ENCODE peak calls at places on chromosomes 11 and 22, in eight cellular contexts. L, E, T, Q, A, R, B and F are unnamed samples.

GRCh38 chr11:94519478-94520084 is 7.3 kb downstream of the C11orf97 start:
- DNase-seq in L (peak), E (peak), T (no peak), Q (no peak), A (peak), R (no peak), B (peak), F (no peak)

GRCh38 chr11:10934293-10934850 is 76.5 kb upstream of the ZBED5 start:
- DNase-seq in L (no peak), E (peak), T (no peak), Q (no peak), A (no peak), R (no peak), B (no peak), F (no peak)

GRCh38 chr11:86369668-86370067 is 5.0 kb upstream of the CCDC81 start:
- DNase-seq in L (no peak), E (peak), T (no peak), Q (no peak), A (no peak), R (no peak), B (no peak), F (no peak)

GRCh38 chr11:35632301-35632700 is 14.0 kb downstream of the FJX1 start:
- DNase-seq in L (peak), E (peak), T (no peak), Q (no peak), A (peak), R (no peak), B (no peak), F (no peak)

GRCh38 chr11:134642206-134642605 is 230.2 kb upstream of the B3GAT1 start:
- DNase-seq in L (no peak), E (no peak), T (no peak), Q (no peak), A (no peak), R (no peak), B (no peak), F (no peak)

GRCh38 chr22:43331064-43331435 is 12.1 kb downstream of the SCUBE1 start:
- DNase-seq in L (no peak), E (no peak), T (no peak), Q (no peak), A (no peak), R (no peak), B (no peak), F (no peak)

GRCh38 chr11:63839508-63840355 is 822 bp downstream of the MARK2 start:
- DNase-seq in L (no peak), E (no peak), T (peak), Q (peak), A (peak), R (no peak), B (peak), F (peak)

GRCh38 chr22:50303848-50304527 is 3.5 kb downstream of the PLXNB2 start:
- DNase-seq in L (peak), E (peak), T (peak), Q (no peak), A (no peak), R (peak), B (peak), F (no peak)

GRCh38 chr22:35325209-35325608 is 25.5 kb downstream of the TOM1 start:
- DNase-seq in L (no peak), E (no peak), T (no peak), Q (no peak), A (no peak), R (no peak), B (no peak), F (no peak)

GRCh38 chr11:18384157-18384641 is 10.2 kb upstream of the LDHA start:
- DNase-seq in L (peak), E (peak), T (peak), Q (no peak), A (peak), R (peak), B (peak), F (no peak)

GRCh38 chr11:76588455-76589325 is 81.9 kb downstream of the LRRC32 start:
- DNase-seq in L (no peak), E (peak), T (peak), Q (no peak), A (peak), R (no peak), B (peak), F (peak)

GRCh38 chr11:120130176-120130980 is 7.5 kb downstream of the TRIM29 start:
- DNase-seq in L (no peak), E (no peak), T (no peak), Q (peak), A (no peak), R (peak), B (no peak), F (no peak)

GRCh38 chr22:38427465-38427864 is 27.5 kb downstream of the KCNJ4 start:
- DNase-seq in L (no peak), E (no peak), T (no peak), Q (no peak), A (no peak), R (no peak), B (no peak), F (no peak)

GRCh38 chr11:59142530-59143507 is at the start of gene FAM111A:
- DNase-seq in L (peak), E (peak), T (peak), Q (peak), A (peak), R (peak), B (peak), F (peak)
- TF ChIP-seq CTCF in L (no peak), E (peak), T (no peak), Q (no peak), A (peak), R (peak), B (no peak), F (no peak)

GRCh38 chr11:32870676-32871075 is 21.9 kb upstream of the QSER1 start:
- DNase-seq in L (no peak), E (peak), T (no peak), Q (peak), A (no peak), R (no peak), B (no peak), F (peak)
- TF ChIP-seq CTCF in L (peak), E (peak), T (no peak), Q (no peak), A (peak), R (no peak), B (no peak), F (peak)

GRCh38 chr22:46841528-46841927 is 79.1 kb downstream of the TBC1D22A start:
- DNase-seq in L (no peak), E (no peak), T (no peak), Q (no peak), A (no peak), R (no peak), B (no peak), F (no peak)

GRCh38 chr22:46845281-46846153 is 83.1 kb downstream of the TBC1D22A start:
- DNase-seq in L (peak), E (peak), T (no peak), Q (no peak), A (peak), R (no peak), B (no peak), F (no peak)

GRCh38 chr22:46843691-46844297 is 81.3 kb downstream of the TBC1D22A start:
- DNase-seq in L (no peak), E (peak), T (peak), Q (no peak), A (no peak), R (no peak), B (no peak), F (no peak)

GRCh38 chr22:46844606-46845210 is 82.3 kb downstream of the TBC1D22A start:
- DNase-seq in L (no peak), E (no peak), T (no peak), Q (no peak), A (no peak), R (no peak), B (no peak), F (no peak)

GRCh38 chr22:46842606-46843005 is 80.2 kb downstream of the TBC1D22A start:
- DNase-seq in L (no peak), E (peak), T (peak), Q (no peak), A (no peak), R (no peak), B (no peak), F (no peak)
- TF ChIP-seq CTCF in L (no peak), E (no peak), T (no peak), Q (no peak), A (no peak), R (no peak), B (no peak), F (no peak)

GRCh38 chr11:80595011-80595410 is 1154.2 kb upstream of the TENM4 start:
- DNase-seq in L (peak), E (peak), T (no peak), Q (no peak), A (peak), R (no peak), B (peak), F (no peak)
- TF ChIP-seq CTCF in L (no peak), E (no peak), T (no peak), Q (no peak), A (no peak), R (no peak), B (no peak), F (no peak)

GRCh38 chr22:23093090-23093788 is 22.9 kb downstream of the GNAZ start:
- DNase-seq in L (no peak), E (no peak), T (no peak), Q (no peak), A (no peak), R (no peak), B (no peak), F (no peak)

GRCh38 chr22:23092217-23092955 is 22.1 kb downstream of the GNAZ start:
- DNase-seq in L (no peak), E (no peak), T (no peak), Q (no peak), A (no peak), R (no peak), B (no peak), F (no peak)

GRCh38 chr22:23094260-23094659 is 23.9 kb downstream of the GNAZ start:
- DNase-seq in L (no peak), E (no peak), T (no peak), Q (no peak), A (no peak), R (no peak), B (no peak), F (no peak)

GRCh38 chr22:23095467-23096342 is 25.4 kb downstream of the GNAZ start:
- DNase-seq in L (no peak), E (no peak), T (no peak), Q (no peak), A (no peak), R (no peak), B (no peak), F (no peak)

GRCh38 chr22:23094695-23095466 is 24.6 kb downstream of the GNAZ start:
- DNase-seq in L (no peak), E (no peak), T (no peak), Q (no peak), A (no peak), R (no peak), B (no peak), F (no peak)
- TF ChIP-seq CTCF in L (no peak), E (no peak), T (no peak), Q (no peak), A (no peak), R (no peak), B (no peak), F (no peak)

GRCh38 chr22:40479887-40480538 is 109.6 kb downstream of the SGSM3 start:
- DNase-seq in L (peak), E (peak), T (no peak), Q (no peak), A (peak), R (no peak), B (no peak), F (no peak)

GRCh38 chr22:40477683-40478348 is 107.4 kb downstream of the SGSM3 start:
- DNase-seq in L (no peak), E (no peak), T (no peak), Q (no peak), A (no peak), R (no peak), B (no peak), F (no peak)

GRCh38 chr22:40480996-40481395 is 110.6 kb downstream of the SGSM3 start:
- DNase-seq in L (no peak), E (no peak), T (no peak), Q (no peak), A (no peak), R (no peak), B (no peak), F (peak)

GRCh38 chr22:40478456-40479125 is 108.2 kb downstream of the SGSM3 start:
- DNase-seq in L (no peak), E (no peak), T (no peak), Q (no peak), A (no peak), R (no peak), B (no peak), F (no peak)

DNA sequence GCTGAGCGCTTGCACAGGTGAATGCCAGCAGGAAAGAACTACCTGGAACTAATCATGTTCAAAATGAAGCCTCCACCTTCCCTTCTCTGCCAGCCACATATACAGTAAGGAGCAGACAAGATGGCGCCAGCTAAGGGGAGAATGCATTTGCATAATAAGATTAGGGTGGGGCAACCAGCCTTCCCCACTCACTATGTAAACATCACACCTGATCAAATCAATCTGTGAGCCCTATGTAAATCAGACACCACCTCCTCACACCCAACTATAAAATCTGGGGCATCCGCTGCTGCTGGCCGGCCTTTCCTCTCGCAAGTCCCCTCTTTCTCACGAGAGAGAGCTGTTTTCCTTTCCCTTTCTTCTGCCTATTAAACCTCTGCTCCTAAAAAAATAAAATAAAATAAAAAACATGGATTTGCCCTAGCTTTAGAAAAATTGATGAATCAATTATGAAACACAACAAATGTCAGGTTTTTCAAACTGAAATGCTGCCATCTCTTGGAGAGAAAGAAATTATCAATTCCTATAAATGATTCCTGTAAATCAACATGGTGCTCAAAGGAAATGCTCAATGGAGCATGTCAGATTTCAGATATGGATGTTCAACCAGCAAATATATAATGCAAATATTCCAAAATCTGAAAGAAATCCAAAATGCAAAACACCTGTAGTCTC is 108.9 kb downstream of the SGSM3 start:
- DNase-seq in L (no peak), E (no peak), T (no peak), Q (no peak), A (no peak), R (no peak), B (no peak), F (no peak)
- TF ChIP-seq CTCF in L (no peak), E (no peak), T (no peak), Q (no peak), A (no peak), R (no peak), B (no peak), F (no peak)

DNA sequence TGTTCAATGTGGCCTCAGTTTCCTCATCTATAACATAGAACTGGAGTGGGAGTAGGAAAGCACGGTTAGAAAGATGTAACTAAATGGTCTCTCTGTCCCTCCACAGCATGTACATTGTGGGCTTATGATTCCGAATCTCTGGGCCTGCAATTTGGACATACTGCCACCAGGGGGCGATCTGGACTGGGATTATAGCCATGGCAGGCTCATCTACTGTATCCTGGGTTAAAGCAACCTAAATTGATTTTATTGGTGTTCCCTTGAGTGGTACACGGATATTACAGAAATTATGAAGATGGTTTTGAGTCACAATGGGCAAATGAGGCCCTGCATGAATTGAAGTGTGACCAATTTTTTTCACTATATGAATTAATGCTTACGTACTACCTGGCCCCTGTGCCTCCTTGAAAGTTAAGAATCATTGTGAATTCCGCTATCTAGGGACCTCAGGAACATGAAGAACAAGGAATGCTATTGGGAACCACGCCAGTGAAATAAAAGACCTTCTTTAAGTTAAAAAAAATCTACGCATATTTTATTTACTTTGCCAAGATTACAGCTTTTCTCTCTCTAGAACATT is 32.9 kb downstream of the TST start:
- DNase-seq in L (peak), E (peak), T (no peak), Q (peak), A (peak), R (no peak), B (peak), F (peak)
- TF ChIP-seq CTCF in L (peak), E (peak), T (peak), Q (peak), A (peak), R (peak), B (peak), F (peak)

GRCh38 chr22:37197451-37198289 is 9.6 kb upstream of the C1QTNF6 start:
- DNase-seq in L (peak), E (peak), T (peak), Q (peak), A (peak), R (peak), B (peak), F (no peak)

GRCh38 chr22:37195921-37196320 is 7.9 kb upstream of the C1QTNF6 start:
- DNase-seq in L (peak), E (peak), T (no peak), Q (no peak), A (peak), R (peak), B (no peak), F (no peak)

GRCh38 chr22:37198290-37199102 is 10.4 kb upstream of the C1QTNF6 start:
- DNase-seq in L (peak), E (peak), T (peak), Q (peak), A (peak), R (peak), B (peak), F (peak)

GRCh38 chr22:37194750-37195149 is 6.7 kb upstream of the C1QTNF6 start:
- DNase-seq in L (no peak), E (no peak), T (no peak), Q (no peak), A (no peak), R (no peak), B (no peak), F (no peak)

DNA sequence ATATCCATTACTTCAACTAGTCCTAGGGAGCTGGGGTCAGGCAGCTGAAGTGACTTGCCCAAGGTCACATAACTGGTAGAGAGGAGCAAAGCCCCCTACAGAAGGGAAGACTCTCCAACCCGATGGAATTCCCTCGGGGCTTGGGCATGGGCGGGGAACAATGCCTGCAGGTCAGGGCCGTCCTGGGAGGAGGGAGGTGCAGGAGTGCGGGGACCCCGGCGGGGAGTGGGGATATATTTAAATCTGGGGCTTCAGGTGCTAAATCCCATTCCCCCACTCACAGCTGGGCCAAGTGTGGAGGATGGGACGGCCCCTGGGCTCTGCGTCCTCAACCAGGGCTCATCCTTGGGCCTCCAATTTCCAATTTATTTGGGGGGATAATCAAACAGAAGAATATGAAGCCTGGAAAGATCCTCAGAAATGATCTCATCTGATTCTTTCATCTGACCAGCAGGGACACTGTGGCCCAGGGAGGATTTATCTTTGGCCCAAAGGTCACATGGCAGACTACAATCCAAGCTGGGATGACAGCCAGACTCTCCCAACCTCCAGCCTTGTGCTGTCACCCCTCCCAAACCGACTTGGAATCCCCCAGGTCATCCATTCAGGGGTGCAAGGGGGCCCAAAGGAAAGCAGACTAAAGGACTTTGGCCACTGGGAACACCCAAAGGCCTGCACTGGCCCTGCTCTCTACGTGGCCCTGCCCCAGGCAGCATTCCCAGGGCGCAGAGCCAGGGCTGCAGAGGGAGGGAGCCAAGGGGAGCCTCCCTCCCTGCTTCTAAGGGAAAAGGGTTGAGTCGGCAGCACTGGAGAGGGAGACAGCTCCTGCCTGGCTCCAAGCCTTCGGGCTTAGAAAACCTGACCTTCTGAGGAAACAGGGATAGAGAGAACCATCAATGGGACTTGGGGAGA is 8.7 kb upstream of the C1QTNF6 start:
- DNase-seq in L (peak), E (peak), T (peak), Q (peak), A (peak), R (peak), B (peak), F (no peak)
- TF ChIP-seq CTCF in L (no peak), E (no peak), T (no peak), Q (no peak), A (no peak), R (no peak), B (peak), F (no peak)

GRCh38 chr11:100010393-100010792 is 676.7 kb upstream of the ARHGAP42 start:
- DNase-seq in L (no peak), E (no peak), T (no peak), Q (no peak), A (no peak), R (no peak), B (no peak), F (peak)
- TF ChIP-seq CTCF in L (no peak), E (no peak), T (no peak), Q (no peak), A (no peak), R (no peak), B (no peak), F (no peak)

DNA sequence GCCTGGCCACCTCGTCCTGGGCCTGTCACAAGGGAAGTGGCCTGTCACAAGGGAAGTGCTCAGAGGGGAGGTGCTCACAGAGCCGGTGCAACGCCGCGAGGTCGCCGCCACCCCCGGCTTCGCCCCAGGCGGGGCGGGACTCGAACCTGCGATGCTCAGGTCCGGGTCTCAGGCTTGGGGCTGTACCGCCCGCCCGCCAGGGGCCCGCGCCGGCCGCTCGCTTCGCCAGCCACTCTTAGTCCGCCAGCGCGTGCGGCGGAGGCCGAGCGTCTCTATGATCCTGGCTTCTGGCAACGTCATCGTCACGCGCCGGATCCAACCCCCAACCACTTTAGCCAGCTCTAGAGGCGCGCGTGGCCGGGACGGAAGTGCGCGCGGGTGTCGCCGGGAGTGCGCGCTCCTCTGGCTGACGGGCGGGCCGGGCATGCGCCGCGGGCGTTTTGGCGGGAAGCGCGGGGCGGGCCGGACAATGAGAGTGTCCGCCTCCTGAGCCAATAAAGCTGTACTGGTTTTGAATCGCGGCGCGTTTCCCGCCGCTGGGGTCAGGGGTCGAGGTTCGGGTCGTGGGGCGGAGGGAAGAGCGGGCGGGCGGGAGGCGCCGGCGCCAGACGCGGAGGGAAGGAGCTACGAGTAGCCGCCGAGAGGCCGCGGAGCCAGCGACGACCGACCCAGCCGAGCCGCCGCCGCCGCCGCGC is at the start of gene TRMT2A:
- DNase-seq in L (peak), E (peak), T (peak), Q (peak), A (peak), R (peak), B (peak), F (peak)
- TF ChIP-seq CTCF in L (no peak), E (no peak), T (no peak), Q (no peak), A (no peak), R (no peak), B (peak), F (no peak)